ENCODE peak calls at places on chromosomes 6 and 20, in four cellular contexts. U is left lung, M is endothelial cell, I is A549. S is an unnamed sample.

GRCh38 chr6:103783344-103783743 is 1076.4 kb downstream of the HACE1 start:
- DNase-seq in M (no peak), I (no peak), U (no peak), S (no peak)

GRCh38 chr6:44697333-44697732 is 309.8 kb downstream of the CDC5L start:
- DNase-seq in U (no peak), M (no peak), I (no peak), S (peak; percentile 100)

GRCh38 chr20:14446446-14446845 is 109.0 kb upstream of the FLRT3 start:
- DNase-seq in I (no peak), M (no peak), U (no peak), S (no peak)

GRCh38 chr6:40997256-40997957 is 41.6 kb downstream of the UNC5CL start:
- DNase-seq in U (peak; percentile 41), M (peak; percentile 28), I (peak; percentile 86), S (peak; percentile 16)

GRCh38 chr20:8874437-8874836 is 194.4 kb upstream of the PLCB4 start:
- DNase-seq in U (no peak), I (no peak), M (no peak), S (no peak)

GRCh38 chr6:14383393-14384174 is 266.0 kb downstream of the CD83 start:
- DNase-seq in U (no peak), I (no peak), M (no peak), S (no peak)

GRCh38 chr6:100568255-100568654 is 103.5 kb upstream of the SIM1 start:
- DNase-seq in M (no peak), U (no peak), I (no peak), S (no peak)

GRCh38 chr20:59828478-59829414 is 104.7 kb downstream of the SYCP2 start:
- DNase-seq in I (no peak), M (no peak), U (no peak), S (no peak)

GRCh38 chr6:104957301-104958177 is 632 bp downstream of the LIN28B start:
- DNase-seq in I (peak; percentile 52), U (no peak), M (peak; percentile 45), S (peak; percentile 38)

GRCh38 chr6:38364127-38364526 is 275.6 kb downstream of the BTBD9 start:
- DNase-seq in I (no peak), M (no peak), U (no peak), S (no peak)

GRCh38 chr6:167512926-167513325 is 188.0 kb downstream of the TTLL2 start:
- DNase-seq in I (no peak), U (no peak), M (no peak), S (no peak)

GRCh38 chr6:19864285-19864684 is 27.1 kb downstream of the ID4 start:
- DNase-seq in U (no peak), M (no peak), I (no peak), S (no peak)

GRCh38 chr6:29916741-29917140 is 25.6 kb upstream of the HLA-A start:
- DNase-seq in I (no peak), U (no peak), M (no peak), S (no peak)

GRCh38 chr6:87660226-87660886 is 41.7 kb downstream of the AKIRIN2 start:
- DNase-seq in I (no peak), M (no peak), U (no peak), S (no peak)

GRCh38 chr6:7051780-7052440 is 55.9 kb upstream of the RREB1 start:
- DNase-seq in I (no peak), U (peak; percentile 78), M (peak; percentile 54), S (peak; percentile 86)

GRCh38 chr20:1809121-1809520 is 86.1 kb upstream of the SIRPA start:
- DNase-seq in M (no peak), I (peak; percentile 81), U (no peak), S (no peak)

GRCh38 chr6:37047421-37047931 is 42.0 kb downstream of the FGD2 start:
- DNase-seq in U (no peak), I (no peak), M (no peak), S (no peak)

GRCh38 chr20:29300579-29301551 is 1956.6 kb upstream of the DEFB115 start:
- DNase-seq in U (no peak), I (no peak), M (no peak), S (no peak)

GRCh38 chr20:270517-270916 is 13.0 kb downstream of the DEFB132 start:
- DNase-seq in U (no peak), I (no peak), M (no peak), S (no peak)

GRCh38 chr6:107304421-107305025 is 154.8 kb downstream of the PDSS2 start:
- DNase-seq in U (no peak), I (no peak), M (no peak), S (no peak)

GRCh38 chr20:32289661-32290431 is 12.4 kb downstream of the KIF3B start:
- DNase-seq in I (peak; percentile 44), M (no peak), U (no peak), S (no peak)

GRCh38 chr6:167932468-167933276 is 64.8 kb upstream of the KIF25 start:
- DNase-seq in M (no peak), U (no peak), I (peak; percentile 26), S (no peak)

GRCh38 chr20:50762435-50763201 is 31.2 kb downstream of the PARD6B start:
- DNase-seq in I (peak; percentile 91), M (no peak), U (peak; percentile 71), S (peak; percentile 67)

GRCh38 chr20:21240394-21240793 is 62.7 kb upstream of the XRN2 start:
- DNase-seq in I (no peak), M (no peak), U (no peak), S (no peak)

GRCh38 chr6:69246983-69247382 is 549.8 kb downstream of the LMBRD1 start:
- DNase-seq in I (no peak), U (no peak), M (no peak), S (no peak)

GRCh38 chr6:131456565-131456964 is 116.5 kb upstream of the ARG1 start:
- DNase-seq in M (no peak), U (no peak), I (no peak), S (no peak)

GRCh38 chr20:48999890-49000870 is 45.9 kb upstream of the CSE1L start:
- DNase-seq in I (no peak), M (no peak), U (no peak), S (no peak)

GRCh38 chr6:96468681-96469224 is 52.9 kb upstream of the UFL1 start:
- DNase-seq in M (no peak), U (no peak), I (no peak), S (no peak)

GRCh38 chr6:89299451-89299850 is 15.6 kb downstream of the GABRR2 start:
- DNase-seq in I (peak; percentile 32), M (no peak), U (no peak), S (peak; percentile 42)

GRCh38 chr20:47502271-47502730 is 614 bp downstream of the NCOA3 start:
- DNase-seq in U (peak; percentile 38), M (no peak), I (no peak), S (peak; percentile 58)

GRCh38 chr6:48141975-48142374 is 31.0 kb upstream of the PTCHD4 start:
- DNase-seq in U (no peak), M (no peak), I (no peak), S (no peak)

GRCh38 chr6:162050579-162050978 is 677.0 kb downstream of the PRKN start:
- DNase-seq in I (no peak), M (no peak), U (no peak), S (no peak)

GRCh38 chr6:151493495-151494234 is at the start of gene CCDC170:
- DNase-seq in I (peak; percentile 13), U (peak; percentile 76), M (peak; percentile 68), S (peak; percentile 23)

GRCh38 chr6:22838346-22838745 is 269.0 kb downstream of the HDGFL1 start:
- DNase-seq in U (no peak), I (peak; percentile 15), M (no peak), S (peak; percentile 9)

GRCh38 chr20:38866265-38867061 is 59.8 kb upstream of the FAM83D start:
- DNase-seq in U (no peak), M (no peak), I (no peak), S (no peak)

GRCh38 chr20:35510946-35511735 is 18.3 kb downstream of the C20orf173 start:
- DNase-seq in M (no peak), I (no peak), U (no peak), S (no peak)

GRCh38 chr20:64278319-64278681 is 22.8 kb downstream of the PCMTD2 start:
- DNase-seq in I (no peak), U (no peak), M (no peak), S (no peak)

GRCh38 chr20:59322813-59323469 is 22.5 kb downstream of the EDN3 start:
- DNase-seq in I (no peak), U (no peak), M (no peak), S (no peak)

GRCh38 chr6:46090115-46091079 is 39.4 kb upstream of the ENPP4 start:
- DNase-seq in M (peak; percentile 53), U (peak; percentile 55), I (peak; percentile 33), S (peak; percentile 40)

S was measured in SJCRH30.